ENCODE peak calls at places on chromosomes 16 and 17, in six cellular contexts. G is SJCRH30, O is tibial artery, E is testis, Y is keratinocyte, R is tibial nerve. L is an unnamed sample.
A peak's percentile ranks its signal among the peaks of the same experiment; 100 is the strongest.

GRCh38 chr17:38351412-38352222 is at the start of gene SOCS7:
- DNase-seq in E (peak; percentile 96), Y (peak; percentile 32), G (peak; percentile 91), R (peak; percentile 91), O (peak; percentile 89), L (peak; percentile 95)

GRCh38 chr16:50815382-50815781 is 73.5 kb downstream of the CYLD start:
- DNase-seq in O (no peak), G (no peak), Y (no peak), R (no peak), E (no peak), L (no peak)

GRCh38 chr17:60139438-60140285 is 10.1 kb upstream of the CA4 start:
- DNase-seq in G (peak; percentile 27), O (peak; percentile 39), Y (no peak), E (peak; percentile 80), R (peak; percentile 49), L (peak; percentile 81)

GRCh38 chr17:20267459-20267842 is 199.9 kb downstream of the LGALS9B start:
- DNase-seq in E (no peak), Y (no peak), O (no peak), G (peak; percentile 51), R (no peak), L (no peak)

GRCh38 chr17:45907720-45908395 is 13.5 kb downstream of the MAPT start:
- DNase-seq in O (no peak), E (no peak), Y (no peak), G (no peak), R (no peak), L (no peak)

GRCh38 chr17:2821868-2822267 is 25.6 kb downstream of the RAP1GAP2 start:
- DNase-seq in O (no peak), Y (no peak), G (no peak), E (no peak), R (no peak), L (no peak)

GRCh38 chr16:22297871-22298733 is 893 bp downstream of the POLR3E start:
- DNase-seq in R (peak; percentile 62), G (peak; percentile 84), Y (peak; percentile 45), E (peak; percentile 73), O (peak; percentile 39), L (peak; percentile 50)

GRCh38 chr17:40839194-40839593 is 16.8 kb upstream of the KRT10 start:
- DNase-seq in E (no peak), Y (no peak), R (no peak), G (no peak), O (no peak), L (no peak)

GRCh38 chr17:50195196-50195865 is 6.1 kb downstream of the COL1A1 start:
- DNase-seq in O (no peak), E (no peak), R (no peak), G (no peak), Y (no peak), L (no peak)

GRCh38 chr17:79746955-79747507 is 16.3 kb downstream of the ENPP7 start:
- DNase-seq in O (no peak), Y (no peak), R (no peak), E (no peak), G (no peak), L (no peak)

GRCh38 chr16:78624349-78624748 is 524.9 kb downstream of the WWOX start:
- DNase-seq in O (no peak), R (no peak), Y (no peak), E (no peak), G (no peak), L (no peak)

GRCh38 chr17:39209317-39210092 is 9.4 kb downstream of the RPL19 start:
- DNase-seq in Y (no peak), E (peak; percentile 78), O (peak; percentile 91), R (peak; percentile 74), G (peak; percentile 56), L (peak; percentile 74)

GRCh38 chr16:89401205-89401604 is 89.2 kb downstream of the ANKRD11 start:
- DNase-seq in G (no peak), E (no peak), O (no peak), R (no peak), Y (no peak), L (no peak)

GRCh38 chr16:819336-819735 is 18.8 kb upstream of the GNG13 start:
- DNase-seq in G (no peak), R (no peak), E (no peak), O (no peak), Y (no peak), L (no peak)

GRCh38 chr16:86630471-86630870 is 52.1 kb downstream of the FOXL1 start:
- DNase-seq in E (peak; percentile 25), Y (no peak), O (no peak), R (peak; percentile 22), G (no peak), L (no peak)

DNA sequence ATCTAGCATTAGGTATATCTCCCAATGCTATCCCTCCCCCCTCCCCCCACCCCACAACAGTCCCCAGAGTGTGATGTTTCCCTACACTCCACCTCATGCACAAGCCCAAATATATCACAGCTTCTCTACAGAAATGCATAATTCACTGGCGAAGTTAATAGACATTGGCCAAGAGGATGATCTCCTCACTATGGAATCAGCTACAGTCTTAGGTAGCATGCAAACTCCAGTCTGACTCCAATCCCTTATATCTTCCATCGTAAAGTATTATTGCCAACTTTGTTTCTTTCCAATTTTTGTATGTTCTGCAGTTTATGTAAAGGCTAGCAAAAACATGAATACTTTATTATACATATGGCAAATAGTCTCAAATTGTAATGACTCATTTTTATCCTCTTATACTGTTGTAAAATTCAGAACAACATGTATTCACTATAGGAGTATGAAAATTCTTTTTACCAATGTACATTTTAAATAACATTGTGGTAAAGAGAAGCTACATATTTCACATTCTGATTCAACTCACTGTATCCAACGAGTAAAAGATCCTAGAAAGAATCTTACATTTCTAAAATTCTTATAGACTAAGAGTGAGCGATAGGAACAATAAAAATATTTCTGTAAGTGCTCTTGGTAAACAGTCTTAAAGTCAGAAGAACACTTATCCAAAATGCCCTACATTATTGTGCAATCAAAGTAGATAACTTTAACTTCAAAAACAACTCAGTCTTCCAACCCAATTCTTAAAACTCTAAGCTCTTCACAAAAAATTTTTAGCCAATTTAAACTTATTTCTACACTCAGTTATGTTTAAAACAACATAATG is 833 bp downstream of the ABCA8 start:
- DNase-seq in O (no peak), R (no peak), Y (no peak), G (no peak), E (no peak), L (no peak)
- H3K4me3 ChIP-seq in O (peak overlapping the region; percentile 18), R (peak overlapping the region; percentile 43), Y (no peak overlapping the region), G (no peak overlapping the region), E (peak overlapping the region; percentile 63), L (peak overlapping the region; percentile 35)

DNA sequence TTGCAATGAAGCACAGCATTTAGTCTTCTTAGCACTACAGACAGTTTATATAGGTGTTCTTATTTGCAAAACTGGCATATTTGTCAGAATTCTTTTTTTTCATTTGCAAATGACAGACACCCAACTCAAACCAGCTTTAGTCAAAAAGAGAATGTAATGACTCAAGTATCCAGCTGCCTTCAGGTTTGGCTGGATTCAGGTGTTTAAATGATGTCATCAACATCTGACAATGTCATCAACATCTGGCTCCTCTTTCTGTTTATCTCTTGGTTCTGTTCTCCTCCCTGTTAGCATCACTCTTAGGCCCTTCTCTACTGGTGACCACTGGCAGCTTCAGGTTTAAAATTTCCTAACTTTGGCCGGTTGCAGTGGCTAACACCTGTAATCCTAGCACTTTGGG is 18.9 kb downstream of the TMC5 start:
- DNase-seq in O (no peak), E (no peak), Y (no peak), G (no peak), R (no peak), L (no peak)
- H3K27ac ChIP-seq in O (no peak overlapping the region), E (no peak overlapping the region), Y (no peak overlapping the region), G (no peak overlapping the region), R (no peak overlapping the region), L (no peak overlapping the region)

DNA sequence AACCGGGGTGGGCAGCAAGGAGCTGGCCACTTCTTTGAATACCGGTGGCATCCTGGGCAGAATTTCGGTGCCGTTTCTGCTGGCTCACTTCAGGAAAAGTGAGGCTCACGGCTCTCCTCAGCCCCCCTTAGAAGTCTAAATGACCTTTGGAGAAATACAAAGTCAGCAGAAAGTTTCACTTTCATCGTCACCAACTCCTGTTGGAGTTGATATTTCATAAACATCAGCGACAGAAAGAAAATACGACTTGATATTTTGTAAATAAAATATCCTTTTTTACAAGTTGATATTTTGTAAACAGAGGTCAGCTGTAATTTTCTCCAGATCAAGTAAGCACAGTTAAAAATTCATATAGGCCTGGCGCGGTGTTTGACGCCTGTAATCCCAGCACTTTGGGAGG is 781 bp downstream of the ZNF75A start:
- DNase-seq in G (no peak), O (no peak), E (no peak), R (no peak), Y (no peak), L (no peak)
- H3K9me3 ChIP-seq in G (no peaks in the 10 kb centered on the region), O (peaks cover 79% of the 10 kb centered on the region), E (no peaks in the 10 kb centered on the region), R (no peaks in the 10 kb centered on the region), Y (peaks cover 13% of the 10 kb centered on the region), L (no peaks in the 10 kb centered on the region)

DNA sequence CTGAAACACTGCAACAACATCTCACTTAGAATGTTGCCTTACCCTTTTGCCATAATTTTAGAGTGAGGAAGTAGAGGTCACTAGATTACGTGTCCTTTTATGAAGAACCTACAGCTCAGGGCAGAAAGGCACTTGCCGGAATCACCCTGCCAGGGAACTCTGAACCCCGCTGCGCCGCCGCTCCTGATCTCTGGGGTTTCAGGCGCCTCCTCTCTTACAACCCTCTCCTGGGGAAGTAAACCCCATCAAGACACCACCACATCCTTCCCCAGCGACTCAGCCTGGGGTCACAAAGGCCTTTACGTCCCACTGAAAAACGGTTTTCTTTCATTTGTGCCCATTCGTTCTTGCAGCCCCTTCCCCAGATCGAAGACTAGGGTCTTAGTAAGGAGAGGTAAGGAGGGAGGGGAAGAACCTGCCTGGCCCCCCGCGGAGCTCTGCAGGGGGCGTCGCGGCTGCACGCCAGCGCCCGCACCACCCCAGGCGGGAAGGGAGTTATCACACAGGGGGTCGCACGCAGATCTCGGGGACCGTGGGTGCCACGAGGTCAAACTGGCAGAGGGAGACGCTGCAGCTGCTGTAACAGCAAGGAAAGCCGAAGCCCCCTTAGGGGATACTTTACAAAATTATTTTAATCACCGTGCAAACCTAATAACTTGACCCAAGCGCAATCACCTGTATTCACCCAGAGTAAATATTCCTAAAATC is 1.0 kb upstream of the HLF start:
- DNase-seq in R (no peak), O (no peak), G (no peak), Y (no peak), E (no peak), L (no peak)
- H3K4me3 ChIP-seq in R (peak overlapping the region; percentile 39), O (peak overlapping the region; percentile 84), G (peak overlapping the region; percentile 54), Y (no peak overlapping the region), E (peak overlapping the region; percentile 11), L (no peak overlapping the region)

GRCh38 chr17:27259356-27259755 is 34.6 kb upstream of the WSB1 start:
- DNase-seq in O (no peak), E (no peak), R (no peak), Y (no peak), G (peak; percentile 11), L (no peak)
- H3K27ac ChIP-seq in O (no peak overlapping the region), E (no peak overlapping the region), R (no peak overlapping the region), Y (no peak overlapping the region), G (no peak overlapping the region), L (no peak overlapping the region)

DNA sequence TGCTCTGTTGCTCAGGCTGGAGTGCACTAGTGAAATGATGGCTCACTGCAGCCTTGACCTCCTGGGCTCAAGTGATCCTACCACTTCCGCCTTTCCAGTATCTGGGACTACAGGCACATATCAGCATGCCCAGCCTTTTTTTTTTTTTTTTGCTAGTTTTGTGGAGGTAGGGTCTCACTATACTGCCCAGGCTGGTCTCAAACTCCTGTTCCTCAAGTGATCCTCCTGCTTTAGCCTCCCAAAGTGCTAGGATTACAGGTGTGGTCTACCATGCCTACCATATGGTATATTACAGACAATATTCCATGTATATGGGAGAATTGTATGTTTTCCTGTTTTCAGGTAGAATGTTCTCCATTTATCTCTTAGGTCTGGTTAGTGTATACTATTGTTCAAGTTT is 12.3 kb upstream of the ATF7IP2 start:
- DNase-seq in E (no peak), O (no peak), G (no peak), R (no peak), Y (no peak), L (no peak)
- H3K9me3 ChIP-seq in E (no peaks in the 10 kb centered on the region), O (no peaks in the 10 kb centered on the region), G (no peaks in the 10 kb centered on the region), R (no peaks in the 10 kb centered on the region), Y (no peaks in the 10 kb centered on the region), L (peaks cover 9% of the 10 kb centered on the region)

L was measured in heart right ventricle.